ENCODE peak calls at places on chromosomes 3 and 15, in eight cellular contexts. One of them, this sample, is unnamed.

GRCh38 chr3:45011756-45012441 is 14.2 kb upstream of the CLEC3B start:
- DNase-seq in psoas muscle: peak; percentile 71
- DNase-seq in cardiac muscle cell: peak; percentile 95
- DNase-seq in left lung: no peak
- DNase-seq in IMR-90: peak; percentile 91
- DNase-seq in OCI-LY7: peak; percentile 53
- DNase-seq in mammary epithelial cell: peak; percentile 63
- DNase-seq in fibroblast of lung: peak; percentile 93
- DNase-seq in this sample: no peak

GRCh38 chr3:162538906-162539305 is 1042.3 kb downstream of the OTOL1 start:
- DNase-seq in psoas muscle: no peak
- DNase-seq in cardiac muscle cell: peak; percentile 18
- DNase-seq in left lung: no peak
- DNase-seq in IMR-90: peak; percentile 0
- DNase-seq in OCI-LY7: no peak
- DNase-seq in mammary epithelial cell: no peak
- DNase-seq in fibroblast of lung: peak; percentile 1
- DNase-seq in this sample: no peak

GRCh38 chr15:83697716-83698115 is 43.8 kb downstream of the ADAMTSL3 start:
- DNase-seq in psoas muscle: no peak
- DNase-seq in cardiac muscle cell: no peak
- DNase-seq in left lung: no peak
- DNase-seq in IMR-90: no peak
- DNase-seq in OCI-LY7: no peak
- DNase-seq in mammary epithelial cell: peak; percentile 23
- DNase-seq in fibroblast of lung: no peak
- DNase-seq in this sample: no peak

GRCh38 chr3:108159865-108160264 is 62.4 kb downstream of the IFT57 start:
- DNase-seq in psoas muscle: no peak
- DNase-seq in cardiac muscle cell: peak; percentile 9
- DNase-seq in left lung: no peak
- DNase-seq in IMR-90: peak; percentile 66
- DNase-seq in OCI-LY7: no peak
- DNase-seq in mammary epithelial cell: peak; percentile 68
- DNase-seq in fibroblast of lung: peak; percentile 80
- DNase-seq in this sample: no peak

GRCh38 chr15:58473720-58474119 is 41.9 kb downstream of the LIPC start:
- DNase-seq in psoas muscle: no peak
- DNase-seq in cardiac muscle cell: peak; percentile 83
- DNase-seq in left lung: no peak
- DNase-seq in IMR-90: peak; percentile 89
- DNase-seq in OCI-LY7: no peak
- DNase-seq in mammary epithelial cell: peak; percentile 93
- DNase-seq in fibroblast of lung: peak; percentile 96
- DNase-seq in this sample: no peak

GRCh38 chr15:70152070-70152480 is 54.4 kb upstream of the TLE3 start:
- DNase-seq in psoas muscle: no peak
- DNase-seq in cardiac muscle cell: peak; percentile 68
- DNase-seq in left lung: no peak
- DNase-seq in IMR-90: peak; percentile 18
- DNase-seq in OCI-LY7: no peak
- DNase-seq in mammary epithelial cell: no peak
- DNase-seq in fibroblast of lung: peak; percentile 64
- DNase-seq in this sample: no peak

GRCh38 chr3:186235554-186235953 is 126.5 kb downstream of the DGKG start:
- DNase-seq in psoas muscle: no peak
- DNase-seq in cardiac muscle cell: no peak
- DNase-seq in left lung: no peak
- DNase-seq in IMR-90: no peak
- DNase-seq in OCI-LY7: peak; percentile 45
- DNase-seq in mammary epithelial cell: no peak
- DNase-seq in fibroblast of lung: no peak
- DNase-seq in this sample: no peak

GRCh38 chr3:183098538-183099025 is 714 bp downstream of the MCCC1 start:
- DNase-seq in psoas muscle: no peak
- DNase-seq in cardiac muscle cell: no peak
- DNase-seq in left lung: no peak
- DNase-seq in IMR-90: no peak
- DNase-seq in OCI-LY7: no peak
- DNase-seq in mammary epithelial cell: peak; percentile 29
- DNase-seq in fibroblast of lung: no peak
- DNase-seq in this sample: no peak

GRCh38 chr3:11556851-11557644 is 86.7 kb downstream of the VGLL4 start:
- DNase-seq in psoas muscle: peak; percentile 75
- DNase-seq in cardiac muscle cell: peak; percentile 89
- DNase-seq in left lung: no peak
- DNase-seq in IMR-90: peak; percentile 88
- DNase-seq in OCI-LY7: no peak
- DNase-seq in mammary epithelial cell: no peak
- DNase-seq in fibroblast of lung: peak; percentile 93
- DNase-seq in this sample: no peak

GRCh38 chr15:39720721-39721611 is 61.7 kb downstream of the FSIP1 start:
- DNase-seq in psoas muscle: no peak
- DNase-seq in cardiac muscle cell: peak; percentile 41
- DNase-seq in left lung: no peak
- DNase-seq in IMR-90: peak; percentile 69
- DNase-seq in OCI-LY7: no peak
- DNase-seq in mammary epithelial cell: peak; percentile 77
- DNase-seq in fibroblast of lung: peak; percentile 91
- DNase-seq in this sample: no peak

GRCh38 chr15:95996494-95996893 is 334.0 kb upstream of the NR2F2 start:
- DNase-seq in psoas muscle: no peak
- DNase-seq in cardiac muscle cell: no peak
- DNase-seq in left lung: no peak
- DNase-seq in IMR-90: no peak
- DNase-seq in OCI-LY7: no peak
- DNase-seq in mammary epithelial cell: peak; percentile 36
- DNase-seq in fibroblast of lung: peak; percentile 68
- DNase-seq in this sample: no peak

GRCh38 chr3:149657796-149658443 is at the start of gene WWTR1:
- DNase-seq in psoas muscle: peak; percentile 91
- DNase-seq in cardiac muscle cell: peak; percentile 97
- DNase-seq in left lung: peak; percentile 95
- DNase-seq in IMR-90: peak; percentile 94
- DNase-seq in OCI-LY7: no peak
- DNase-seq in mammary epithelial cell: peak; percentile 96
- DNase-seq in fibroblast of lung: peak; percentile 97
- DNase-seq in this sample: peak; percentile 51

GRCh38 chr15:73766598-73766997 is 13.4 kb upstream of the INSYN1 start:
- DNase-seq in psoas muscle: no peak
- DNase-seq in cardiac muscle cell: no peak
- DNase-seq in left lung: no peak
- DNase-seq in IMR-90: no peak
- DNase-seq in OCI-LY7: no peak
- DNase-seq in mammary epithelial cell: no peak
- DNase-seq in fibroblast of lung: no peak
- DNase-seq in this sample: no peak

GRCh38 chr3:194212021-194212868 is 76.3 kb downstream of the HES1 start:
- DNase-seq in psoas muscle: no peak
- DNase-seq in cardiac muscle cell: no peak
- DNase-seq in left lung: no peak
- DNase-seq in IMR-90: no peak
- DNase-seq in OCI-LY7: no peak
- DNase-seq in mammary epithelial cell: no peak
- DNase-seq in fibroblast of lung: no peak
- DNase-seq in this sample: no peak

GRCh38 chr3:149417727-149418126 is 40.3 kb upstream of the TM4SF1 start:
- DNase-seq in psoas muscle: no peak
- DNase-seq in cardiac muscle cell: no peak
- DNase-seq in left lung: no peak
- DNase-seq in IMR-90: no peak
- DNase-seq in OCI-LY7: no peak
- DNase-seq in mammary epithelial cell: no peak
- DNase-seq in fibroblast of lung: no peak
- DNase-seq in this sample: no peak

GRCh38 chr3:64408770-64409169 is 183.5 kb upstream of the PRICKLE2 start:
- DNase-seq in psoas muscle: no peak
- DNase-seq in cardiac muscle cell: peak; percentile 14
- DNase-seq in left lung: no peak
- DNase-seq in IMR-90: peak; percentile 39
- DNase-seq in OCI-LY7: no peak
- DNase-seq in mammary epithelial cell: no peak
- DNase-seq in fibroblast of lung: no peak
- DNase-seq in this sample: no peak

GRCh38 chr15:95259965-95260364 is 1028.6 kb downstream of the MCTP2 start:
- DNase-seq in psoas muscle: no peak
- DNase-seq in cardiac muscle cell: peak; percentile 84
- DNase-seq in left lung: no peak
- DNase-seq in IMR-90: no peak
- DNase-seq in OCI-LY7: no peak
- DNase-seq in mammary epithelial cell: peak; percentile 78
- DNase-seq in fibroblast of lung: peak; percentile 40
- DNase-seq in this sample: no peak

GRCh38 chr3:37162501-37163245 is 11.7 kb downstream of the LRRFIP2 start:
- DNase-seq in psoas muscle: no peak
- DNase-seq in cardiac muscle cell: no peak
- DNase-seq in left lung: no peak
- DNase-seq in IMR-90: no peak
- DNase-seq in OCI-LY7: no peak
- DNase-seq in mammary epithelial cell: no peak
- DNase-seq in fibroblast of lung: no peak
- DNase-seq in this sample: no peak
- H3K27ac ChIP-seq in psoas muscle: no peak overlapping the region
- H3K27ac ChIP-seq in cardiac muscle cell: peak overlapping the region; percentile 22
- H3K27ac ChIP-seq in left lung: no peak overlapping the region
- H3K27ac ChIP-seq in IMR-90: no peak overlapping the region
- H3K27ac ChIP-seq in OCI-LY7: no peak overlapping the region
- H3K27ac ChIP-seq in mammary epithelial cell: no peak overlapping the region
- H3K27ac ChIP-seq in fibroblast of lung: peak overlapping the region; percentile 57
- H3K27ac ChIP-seq in this sample: no peak overlapping the region

GRCh38 chr3:4996771-4997291 is 17.6 kb downstream of the BHLHE40 start:
- DNase-seq in psoas muscle: no peak
- DNase-seq in cardiac muscle cell: no peak
- DNase-seq in left lung: no peak
- DNase-seq in IMR-90: no peak
- DNase-seq in OCI-LY7: no peak
- DNase-seq in mammary epithelial cell: no peak
- DNase-seq in fibroblast of lung: no peak
- DNase-seq in this sample: no peak
- TF ChIP-seq CTCF in psoas muscle: no peak
- TF ChIP-seq CTCF in cardiac muscle cell: no peak
- TF ChIP-seq CTCF in left lung: no peak
- TF ChIP-seq CTCF in IMR-90: no peak
- TF ChIP-seq CTCF in OCI-LY7: no peak
- TF ChIP-seq CTCF in mammary epithelial cell: no peak
- TF ChIP-seq CTCF in fibroblast of lung: no peak
- TF ChIP-seq CTCF in this sample: no peak

GRCh38 chr3:52237659-52238172 is 1.2 kb downstream of the TWF2 start:
- DNase-seq in psoas muscle: peak; percentile 93
- DNase-seq in cardiac muscle cell: peak; percentile 88
- DNase-seq in left lung: peak; percentile 89
- DNase-seq in IMR-90: peak; percentile 89
- DNase-seq in OCI-LY7: no peak
- DNase-seq in mammary epithelial cell: peak; percentile 84
- DNase-seq in fibroblast of lung: peak; percentile 91
- DNase-seq in this sample: no peak
- H3K27ac ChIP-seq in psoas muscle: peak overlapping the region; percentile 94
- H3K27ac ChIP-seq in cardiac muscle cell: peak overlapping the region; percentile 17
- H3K27ac ChIP-seq in left lung: peak overlapping the region; percentile 87
- H3K27ac ChIP-seq in IMR-90: peak overlapping the region; percentile 87
- H3K27ac ChIP-seq in OCI-LY7: peak overlapping the region; percentile 47
- H3K27ac ChIP-seq in mammary epithelial cell: peak overlapping the region; percentile 66
- H3K27ac ChIP-seq in fibroblast of lung: peak overlapping the region; percentile 67
- H3K27ac ChIP-seq in this sample: peak overlapping the region; percentile 95

GRCh38 chr3:31695280-31696008 is 162.7 kb downstream of the STT3B start:
- DNase-seq in psoas muscle: no peak
- DNase-seq in cardiac muscle cell: no peak
- DNase-seq in left lung: no peak
- DNase-seq in IMR-90: no peak
- DNase-seq in OCI-LY7: peak; percentile 33
- DNase-seq in mammary epithelial cell: no peak
- DNase-seq in fibroblast of lung: no peak
- DNase-seq in this sample: no peak

GRCh38 chr3:31688847-31689246 is 156.1 kb downstream of the STT3B start:
- DNase-seq in psoas muscle: no peak
- DNase-seq in cardiac muscle cell: no peak
- DNase-seq in left lung: no peak
- DNase-seq in IMR-90: no peak
- DNase-seq in OCI-LY7: no peak
- DNase-seq in mammary epithelial cell: no peak
- DNase-seq in fibroblast of lung: peak; percentile 38
- DNase-seq in this sample: no peak

GRCh38 chr3:31696009-31696297 is 163.2 kb downstream of the STT3B start:
- DNase-seq in psoas muscle: no peak
- DNase-seq in cardiac muscle cell: no peak
- DNase-seq in left lung: no peak
- DNase-seq in IMR-90: no peak
- DNase-seq in OCI-LY7: no peak
- DNase-seq in mammary epithelial cell: no peak
- DNase-seq in fibroblast of lung: no peak
- DNase-seq in this sample: no peak

GRCh38 chr3:31693346-31693745 is 160.6 kb downstream of the STT3B start:
- DNase-seq in psoas muscle: no peak
- DNase-seq in cardiac muscle cell: no peak
- DNase-seq in left lung: no peak
- DNase-seq in IMR-90: no peak
- DNase-seq in OCI-LY7: no peak
- DNase-seq in mammary epithelial cell: no peak
- DNase-seq in fibroblast of lung: no peak
- DNase-seq in this sample: no peak

GRCh38 chr3:31692714-31693113 is 160.0 kb downstream of the STT3B start:
- DNase-seq in psoas muscle: no peak
- DNase-seq in cardiac muscle cell: no peak
- DNase-seq in left lung: no peak
- DNase-seq in IMR-90: no peak
- DNase-seq in OCI-LY7: no peak
- DNase-seq in mammary epithelial cell: no peak
- DNase-seq in fibroblast of lung: no peak
- DNase-seq in this sample: no peak
- TF ChIP-seq CTCF in psoas muscle: no peak
- TF ChIP-seq CTCF in cardiac muscle cell: no peak
- TF ChIP-seq CTCF in left lung: no peak
- TF ChIP-seq CTCF in IMR-90: no peak
- TF ChIP-seq CTCF in OCI-LY7: peak; percentile 44
- TF ChIP-seq CTCF in mammary epithelial cell: no peak
- TF ChIP-seq CTCF in fibroblast of lung: no peak
- TF ChIP-seq CTCF in this sample: no peak

GRCh38 chr15:56001476-56002078 is 8.2 kb upstream of the NEDD4 start:
- DNase-seq in psoas muscle: no peak
- DNase-seq in cardiac muscle cell: no peak
- DNase-seq in left lung: no peak
- DNase-seq in IMR-90: no peak
- DNase-seq in OCI-LY7: no peak
- DNase-seq in mammary epithelial cell: peak; percentile 85
- DNase-seq in fibroblast of lung: no peak
- DNase-seq in this sample: no peak
- H3K27ac ChIP-seq in psoas muscle: no peak overlapping the region
- H3K27ac ChIP-seq in cardiac muscle cell: no peak overlapping the region
- H3K27ac ChIP-seq in left lung: no peak overlapping the region
- H3K27ac ChIP-seq in IMR-90: no peak overlapping the region
- H3K27ac ChIP-seq in OCI-LY7: no peak overlapping the region
- H3K27ac ChIP-seq in mammary epithelial cell: peak overlapping the region; percentile 68
- H3K27ac ChIP-seq in fibroblast of lung: no peak overlapping the region
- H3K27ac ChIP-seq in this sample: peak overlapping the region; percentile 46

DNA sequence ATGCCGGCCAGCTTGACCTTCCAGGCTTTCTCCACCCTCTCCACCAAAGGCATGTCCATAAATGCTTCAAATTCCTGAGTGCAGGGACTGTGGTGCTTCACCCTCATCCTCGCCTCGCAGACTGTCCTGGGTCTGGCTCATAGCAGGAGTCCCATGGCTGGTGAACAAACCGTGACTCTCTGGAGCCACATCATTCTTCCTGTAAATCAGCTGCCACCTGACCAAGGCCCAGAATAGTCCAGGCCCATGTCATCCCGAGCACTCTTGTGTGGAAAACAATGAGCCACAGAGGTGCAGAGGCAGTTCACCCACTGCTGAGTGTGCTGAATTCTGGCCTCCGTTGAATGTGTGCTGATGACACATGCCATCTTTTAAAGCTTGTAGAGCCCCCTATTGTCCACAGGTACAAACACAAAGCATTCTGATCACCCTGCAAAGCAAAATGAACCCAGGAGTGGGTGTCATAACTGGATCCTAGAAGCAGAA is 68.6 kb downstream of the ABHD5 start:
- DNase-seq in psoas muscle: peak; percentile 33
- DNase-seq in cardiac muscle cell: peak; percentile 46
- DNase-seq in left lung: no peak
- DNase-seq in IMR-90: peak; percentile 87
- DNase-seq in OCI-LY7: peak; percentile 28
- DNase-seq in mammary epithelial cell: peak; percentile 67
- DNase-seq in fibroblast of lung: peak; percentile 80
- DNase-seq in this sample: no peak
- TF ChIP-seq CTCF in psoas muscle: no peak
- TF ChIP-seq CTCF in cardiac muscle cell: peak; percentile 29
- TF ChIP-seq CTCF in left lung: no peak
- TF ChIP-seq CTCF in IMR-90: peak; percentile 43
- TF ChIP-seq CTCF in OCI-LY7: peak; percentile 59
- TF ChIP-seq CTCF in mammary epithelial cell: peak; percentile 26
- TF ChIP-seq CTCF in fibroblast of lung: peak; percentile 30
- TF ChIP-seq CTCF in this sample: no peak